ENCODE peak calls at places on chromosomes 2 and 18, in ten cellular contexts. C is right lobe of liver, O is ovary, L is uterus, U is transverse colon, Z is K562, Y is breast epithelium, A is heart left ventricle, S is prostate gland, P is body of pancreas. G is an unnamed sample.

GRCh38 chr18:58042826-58043362 is 1.1 kb upstream of the NEDD4L start:
- DNase-seq in A (no peak), S (no peak), Z (no peak), O (no peak), U (no peak), P (no peak), C (no peak), Y (no peak), L (no peak), G (no peak)

GRCh38 chr2:24515335-24515734 is 24.3 kb downstream of the NCOA1 start:
- DNase-seq in O (no peak), Z (no peak), A (no peak), L (no peak), C (no peak), S (no peak), U (no peak), Y (no peak), P (no peak), G (no peak)

GRCh38 chr2:8086796-8087479 is 594.9 kb upstream of the ID2 start:
- DNase-seq in Y (no peak), P (no peak), Z (no peak), C (no peak), L (no peak), S (no peak), A (no peak), U (no peak), O (no peak), G (no peak)

GRCh38 chr18:45719106-45719505 is 4.9 kb upstream of the SLC14A1 start:
- DNase-seq in U (no peak), S (no peak), O (no peak), L (no peak), C (no peak), Z (no peak), A (no peak), Y (no peak), P (no peak), G (no peak)

GRCh38 chr2:176461686-176462376 is 192.6 kb downstream of the MTX2 start:
- DNase-seq in S (no peak), A (no peak), O (no peak), U (no peak), Z (no peak), C (no peak), L (no peak), P (no peak), Y (no peak), G (no peak)

GRCh38 chr2:8409461-8410260 is 272.2 kb upstream of the ID2 start:
- DNase-seq in P (no peak), L (no peak), Y (no peak), S (no peak), A (no peak), U (no peak), Z (no peak), O (no peak), C (no peak), G (no peak)

GRCh38 chr2:29733945-29734344 is 187.4 kb downstream of the ALK start:
- DNase-seq in S (no peak), A (no peak), Z (no peak), U (no peak), Y (no peak), L (no peak), P (no peak), C (no peak), O (no peak), G (no peak)

GRCh38 chr18:26017929-26018328 is 72.5 kb downstream of the SS18 start:
- DNase-seq in O (no peak), L (no peak), P (no peak), Y (no peak), S (no peak), A (no peak), U (no peak), C (no peak), Z (no peak), G (no peak)

GRCh38 chr18:55400590-55401274 is 187.3 kb downstream of the TCF4 start:
- DNase-seq in L (no peak), U (no peak), Z (no peak), P (no peak), Y (no peak), A (no peak), S (no peak), O (no peak), C (no peak), G (no peak)

GRCh38 chr2:238761802-238762373 is 86.0 kb upstream of the TWIST2 start:
- DNase-seq in O (no peak), L (no peak), U (no peak), S (no peak), Y (no peak), A (no peak), C (no peak), P (no peak), Z (no peak), G (no peak)

GRCh38 chr2:238728322-238729260 is 119.3 kb upstream of the TWIST2 start:
- DNase-seq in O (peak; percentile 42), P (no peak), U (peak; percentile 14), L (peak; percentile 70), A (no peak), Z (no peak), C (no peak), S (no peak), Y (peak; percentile 36), G (no peak)

GRCh38 chr2:27735263-27735904 is 36.1 kb upstream of the MRPL33 start:
- DNase-seq in Z (peak; percentile 65), L (peak; percentile 78), U (peak; percentile 78), S (peak; percentile 81), O (peak; percentile 82), A (peak; percentile 87), Y (peak; percentile 79), C (peak; percentile 84), P (peak; percentile 90), G (peak; percentile 79)

GRCh38 chr18:55811964-55812363 is 224.0 kb upstream of the TCF4 start:
- DNase-seq in S (no peak), L (no peak), A (no peak), C (no peak), Y (no peak), O (no peak), P (no peak), Z (no peak), U (no peak), G (no peak)

GRCh38 chr2:180823546-180824141 is 156.8 kb upstream of the UBE2E3 start:
- DNase-seq in U (no peak), O (no peak), Y (no peak), A (no peak), L (no peak), P (no peak), Z (no peak), C (no peak), S (no peak), G (no peak)

GRCh38 chr2:201158111-201158929 is 24.6 kb upstream of the CASP10 start:
- DNase-seq in A (peak; percentile 66), S (peak; percentile 61), U (peak; percentile 66), O (peak; percentile 53), L (peak; percentile 46), C (peak; percentile 77), Y (peak; percentile 31), Z (peak; percentile 66), P (peak; percentile 78), G (no peak)
- TF ChIP-seq POLR2A in A (peak; percentile 13), S (no peak), U (peak; percentile 33), O (no peak), L (no peak), C (peak; percentile 23), Y (no peak), Z (no peak), P (no peak), G (no peak)

GRCh38 chr2:241354668-241355658 is 1.1 kb upstream of the FARP2 start:
- DNase-seq in O (peak; percentile 87), A (peak; percentile 88), Y (peak; percentile 87), U (peak; percentile 93), Z (peak; percentile 57), L (peak; percentile 87), S (peak; percentile 89), P (peak; percentile 96), C (peak; percentile 98), G (peak; percentile 76)

GRCh38 chr2:241356871-241357260 is 781 bp downstream of the FARP2 start:
- DNase-seq in S (no peak), P (no peak), L (no peak), U (no peak), C (no peak), Y (no peak), O (no peak), Z (no peak), A (no peak), G (no peak)

GRCh38 chr2:241358470-241358869 is 2.4 kb downstream of the FARP2 start:
- DNase-seq in P (no peak), L (no peak), U (peak; percentile 33), Z (no peak), O (no peak), A (no peak), Y (no peak), S (no peak), C (no peak), G (peak; percentile 64)

GRCh38 chr2:241357531-241357930 is 1.4 kb downstream of the FARP2 start:
- DNase-seq in U (no peak), O (no peak), S (no peak), Y (no peak), P (no peak), A (no peak), L (no peak), C (no peak), Z (no peak), G (no peak)

GRCh38 chr2:241355983-241356870 is at the start of gene FARP2:
- DNase-seq in P (peak; percentile 100), L (peak; percentile 100), Y (peak; percentile 100), O (peak; percentile 99), U (peak; percentile 100), S (peak; percentile 100), Z (peak; percentile 91), C (peak; percentile 100), A (peak; percentile 99), G (peak; percentile 100)
- TF ChIP-seq POLR2A in P (peak; percentile 89), L (peak; percentile 72), Y (no peak), O (peak; percentile 81), U (peak; percentile 72), S (peak; percentile 90), Z (peak; percentile 67), C (peak; percentile 95), A (peak; percentile 91), G (peak; percentile 78)

DNA sequence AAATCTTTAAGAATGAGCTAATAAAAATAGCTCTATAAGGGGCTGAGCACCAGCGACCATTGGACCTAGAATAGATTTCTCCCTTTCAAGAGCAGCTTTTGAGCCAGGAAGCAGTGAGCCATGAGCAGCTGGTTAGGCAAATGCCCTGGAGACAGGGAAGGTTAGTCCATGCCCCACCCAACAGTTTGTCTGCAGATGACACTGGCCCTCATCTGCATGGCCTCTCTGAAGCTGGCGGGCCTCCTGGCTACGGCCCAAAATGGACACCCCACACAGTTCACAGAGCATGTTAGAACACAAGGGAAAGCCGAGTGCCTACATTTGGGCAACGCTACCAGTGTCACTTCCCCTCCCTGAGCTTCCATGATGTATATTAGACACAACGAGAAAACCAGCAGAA is 201.1 kb downstream of the MGAT5 start:
- DNase-seq in Y (no peak), O (no peak), U (no peak), Z (no peak), L (no peak), A (peak; percentile 13), C (no peak), S (no peak), P (no peak), G (peak; percentile 34)
- TF ChIP-seq POLR2A in Y (no peak), O (no peak), U (no peak), Z (no peak), L (no peak), A (no peak), C (no peak), S (no peak), P (no peak), G (no peak)

DNA sequence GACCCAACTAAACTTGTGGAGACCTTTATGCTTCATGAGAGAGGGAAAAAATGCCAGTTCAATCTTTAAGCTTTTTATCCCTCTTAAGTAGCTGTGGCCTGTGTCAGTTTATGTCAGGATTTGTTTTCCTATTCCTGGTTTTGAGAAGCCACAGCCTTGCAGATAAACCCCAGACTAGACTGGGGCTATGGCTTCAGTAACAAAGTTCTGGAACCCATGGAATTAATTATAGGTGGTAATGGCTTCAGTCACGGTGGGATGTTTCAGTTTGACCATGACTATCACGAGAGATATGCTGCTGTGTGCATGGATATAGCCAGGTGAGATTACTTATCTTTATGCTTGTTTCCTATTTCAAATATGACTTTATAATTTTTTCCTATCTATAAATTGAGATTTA is 134.8 kb downstream of the RAPGEF4 start:
- DNase-seq in S (no peak), U (no peak), L (no peak), Z (no peak), A (no peak), O (no peak), Y (no peak), P (no peak), C (no peak), G (no peak)
- TF ChIP-seq POLR2A in S (no peak), U (no peak), L (no peak), Z (no peak), A (no peak), O (no peak), Y (no peak), P (no peak), C (no peak), G (no peak)

G was measured in Peyer's patch.